ENCODE peak calls at places on chromosomes 12 and 14, in seven cellular contexts. B is breast epithelium, M is A549, J is body of pancreas, T is CD14-positive monocyte, C is amniotic stem cell, V is Karpas-422. W is an unnamed sample.

GRCh38 chr14:95200404-95200803 is 43.1 kb upstream of the DICER1 start:
- DNase-seq in V (no peak), T (no peak), J (no peak), B (no peak), M (no peak), C (no peak), W (no peak)

GRCh38 chr12:56074396-56074795 is 5.6 kb upstream of the ERBB3 start:
- DNase-seq in C (no peak), T (no peak), B (no peak), M (no peak), J (no peak), V (no peak), W (no peak)

GRCh38 chr14:77268989-77269595 is 1.9 kb downstream of the NGB start:
- DNase-seq in C (no peak), B (no peak), T (no peak), M (no peak), V (no peak), J (no peak), W (no peak)

GRCh38 chr12:109544955-109545531 is 28.3 kb downstream of the MMAB start:
- DNase-seq in V (no peak), J (no peak), B (no peak), M (no peak), T (no peak), C (no peak), W (no peak)

GRCh38 chr12:9651265-9651729 is 18.2 kb upstream of the CLEC2D start:
- DNase-seq in B (no peak), T (no peak), J (no peak), M (no peak), C (no peak), V (no peak), W (no peak)

GRCh38 chr14:50031534-50032313 is 84.6 kb downstream of the VCPKMT start:
- DNase-seq in J (no peak), M (no peak), B (no peak), T (no peak), V (no peak), C (no peak), W (no peak)

GRCh38 chr14:73741386-73741875 is 27.2 kb upstream of the PNMA1 start:
- DNase-seq in J (no peak), M (no peak), V (no peak), T (peak), B (no peak), C (no peak), W (no peak)

GRCh38 chr14:26370118-26370517 is 227.7 kb downstream of the NOVA1 start:
- DNase-seq in J (no peak), V (no peak), T (no peak), M (no peak), C (no peak), B (no peak), W (no peak)

GRCh38 chr12:49955899-49956662 is 5.5 kb downstream of the AQP2 start:
- DNase-seq in J (no peak), V (peak), M (no peak), C (no peak), T (no peak), B (no peak), W (no peak)

GRCh38 chr12:95997911-95998510 is 1.9 kb upstream of the HAL start:
- DNase-seq in M (no peak), J (no peak), V (no peak), C (no peak), T (no peak), B (no peak), W (no peak)

GRCh38 chr14:70638416-70638815 is 3.3 kb upstream of the TTC9 start:
- DNase-seq in T (no peak), J (no peak), C (no peak), B (no peak), M (no peak), V (no peak), W (no peak)

GRCh38 chr14:71063351-71063750 is 156.1 kb downstream of the PCNX1 start:
- DNase-seq in V (no peak), T (no peak), J (no peak), C (no peak), M (no peak), B (no peak), W (no peak)

GRCh38 chr12:28209782-28210181 is 19.5 kb downstream of the CCDC91 start:
- DNase-seq in T (no peak), M (no peak), J (no peak), C (no peak), B (no peak), V (peak), W (no peak)

GRCh38 chr14:69827560-69827959 is 30.5 kb upstream of the SLC10A1 start:
- DNase-seq in C (no peak), M (no peak), B (no peak), V (no peak), J (no peak), T (no peak), W (no peak)

GRCh38 chr12:14567311-14568195 is at the start of gene PLBD1:
- DNase-seq in M (peak), T (peak), V (no peak), J (peak), C (no peak), B (no peak), W (peak)

GRCh38 chr12:15364221-15365170 is 42.2 kb downstream of the PTPRO start:
- DNase-seq in C (no peak), T (no peak), M (no peak), J (no peak), V (no peak), B (no peak), W (no peak)

GRCh38 chr12:80761818-80762217 is 45.1 kb downstream of the MYF5 start:
- DNase-seq in B (no peak), C (no peak), T (no peak), V (no peak), M (no peak), J (no peak), W (no peak)

GRCh38 chr12:1656894-1657293 is 27.9 kb downstream of the WNT5B start:
- DNase-seq in B (no peak), T (no peak), J (no peak), C (no peak), V (no peak), M (no peak), W (no peak)

GRCh38 chr14:50059773-50060629 is 56.4 kb downstream of the VCPKMT start:
- DNase-seq in B (no peak), V (no peak), C (no peak), M (no peak), J (no peak), T (no peak), W (no peak)

W was measured in dorsolateral prefrontal cortex.